ENCODE peak calls at places on chromosomes 3 and 15, in five cellular contexts. One of them, this sample, is unnamed.

GRCh38 chr3:13275376-13276005 is 144.6 kb downstream of the NUP210 start:
- DNase-seq in fibroblast of lung: no peak
- DNase-seq in left lung: no peak
- DNase-seq in BE2C: no peak
- DNase-seq in Peyer's patch: no peak
- DNase-seq in this sample: no peak

GRCh38 chr3:124266517-124266916 is 274.6 kb upstream of the ROPN1 start:
- DNase-seq in fibroblast of lung: no peak
- DNase-seq in left lung: no peak
- DNase-seq in BE2C: peak; percentile 80
- DNase-seq in Peyer's patch: no peak
- DNase-seq in this sample: no peak

GRCh38 chr3:140093742-140094141 is 158.8 kb downstream of the CLSTN2 start:
- DNase-seq in fibroblast of lung: peak; percentile 87
- DNase-seq in left lung: no peak
- DNase-seq in BE2C: peak; percentile 62
- DNase-seq in Peyer's patch: no peak
- DNase-seq in this sample: no peak

GRCh38 chr15:79900087-79900486 is 3.3 kb upstream of the MTHFS start:
- DNase-seq in fibroblast of lung: no peak
- DNase-seq in left lung: no peak
- DNase-seq in BE2C: no peak
- DNase-seq in Peyer's patch: no peak
- DNase-seq in this sample: no peak

GRCh38 chr3:37814547-37814946 is 47.1 kb upstream of the CTDSPL start:
- DNase-seq in fibroblast of lung: no peak
- DNase-seq in left lung: no peak
- DNase-seq in BE2C: no peak
- DNase-seq in Peyer's patch: no peak
- DNase-seq in this sample: no peak

GRCh38 chr3:138938056-138938876 is 8.7 kb downstream of the FOXL2 start:
- DNase-seq in fibroblast of lung: no peak
- DNase-seq in left lung: peak; percentile 70
- DNase-seq in BE2C: no peak
- DNase-seq in Peyer's patch: no peak
- DNase-seq in this sample: no peak

GRCh38 chr3:151210676-151211381 is 7.8 kb upstream of the GPR171 start:
- DNase-seq in fibroblast of lung: no peak
- DNase-seq in left lung: no peak
- DNase-seq in BE2C: no peak
- DNase-seq in Peyer's patch: no peak
- DNase-seq in this sample: no peak

GRCh38 chr15:79067434-79067833 is 23.1 kb downstream of the RASGRF1 start:
- DNase-seq in fibroblast of lung: no peak
- DNase-seq in left lung: no peak
- DNase-seq in BE2C: no peak
- DNase-seq in Peyer's patch: no peak
- DNase-seq in this sample: no peak

GRCh38 chr15:40787344-40787841 is 17.6 kb downstream of the C15orf62 start:
- DNase-seq in fibroblast of lung: peak; percentile 91
- DNase-seq in left lung: no peak
- DNase-seq in BE2C: no peak
- DNase-seq in Peyer's patch: no peak
- DNase-seq in this sample: no peak

GRCh38 chr3:178434206-178434805 is 101.9 kb upstream of the KCNMB2 start:
- DNase-seq in fibroblast of lung: no peak
- DNase-seq in left lung: no peak
- DNase-seq in BE2C: no peak
- DNase-seq in Peyer's patch: no peak
- DNase-seq in this sample: no peak

GRCh38 chr15:94125131-94125530 is 106.2 kb upstream of the MCTP2 start:
- DNase-seq in fibroblast of lung: no peak
- DNase-seq in left lung: no peak
- DNase-seq in BE2C: no peak
- DNase-seq in Peyer's patch: no peak
- DNase-seq in this sample: no peak

GRCh38 chr3:58569287-58570001 is 7.7 kb downstream of the FAM107A start:
- DNase-seq in fibroblast of lung: no peak
- DNase-seq in left lung: no peak
- DNase-seq in BE2C: no peak
- DNase-seq in Peyer's patch: no peak
- DNase-seq in this sample: no peak

GRCh38 chr3:112794622-112795172 is 52.0 kb downstream of the CD200R1L start:
- DNase-seq in fibroblast of lung: no peak
- DNase-seq in left lung: no peak
- DNase-seq in BE2C: peak; percentile 12
- DNase-seq in Peyer's patch: no peak
- DNase-seq in this sample: no peak

GRCh38 chr3:47850062-47850802 is 47.3 kb downstream of the DHX30 start:
- DNase-seq in fibroblast of lung: no peak
- DNase-seq in left lung: no peak
- DNase-seq in BE2C: peak; percentile 19
- DNase-seq in Peyer's patch: no peak
- DNase-seq in this sample: no peak

GRCh38 chr3:149969110-149969944 is 1.4 kb downstream of the PFN2 start:
- DNase-seq in fibroblast of lung: peak; percentile 90
- DNase-seq in left lung: no peak
- DNase-seq in BE2C: peak; percentile 75
- DNase-seq in Peyer's patch: no peak
- DNase-seq in this sample: no peak

GRCh38 chr3:56778904-56779303 is 22.8 kb downstream of the ARHGEF3 start:
- DNase-seq in fibroblast of lung: no peak
- DNase-seq in left lung: no peak
- DNase-seq in BE2C: no peak
- DNase-seq in Peyer's patch: no peak
- DNase-seq in this sample: no peak

GRCh38 chr3:101068876-101069606 is 75.8 kb upstream of the ABI3BP start:
- DNase-seq in fibroblast of lung: no peak
- DNase-seq in left lung: no peak
- DNase-seq in BE2C: no peak
- DNase-seq in Peyer's patch: no peak
- DNase-seq in this sample: no peak

GRCh38 chr3:54951405-54951804 is 23.5 kb upstream of the LRTM1 start:
- DNase-seq in fibroblast of lung: peak; percentile 93
- DNase-seq in left lung: peak; percentile 79
- DNase-seq in BE2C: peak; percentile 66
- DNase-seq in Peyer's patch: peak; percentile 17
- DNase-seq in this sample: no peak

GRCh38 chr3:23874359-23875120 is 42.2 kb downstream of the NKIRAS1 start:
- DNase-seq in fibroblast of lung: peak; percentile 91
- DNase-seq in left lung: no peak
- DNase-seq in BE2C: no peak
- DNase-seq in Peyer's patch: no peak
- DNase-seq in this sample: no peak

GRCh38 chr15:52730163-52730562 is 51.0 kb upstream of the ATOSA start:
- DNase-seq in fibroblast of lung: peak; percentile 34
- DNase-seq in left lung: no peak
- DNase-seq in BE2C: no peak
- DNase-seq in Peyer's patch: peak; percentile 66
- DNase-seq in this sample: peak; percentile 22

GRCh38 chr3:58613236-58614132 is 36.3 kb upstream of the FAM107A start:
- DNase-seq in fibroblast of lung: no peak
- DNase-seq in left lung: no peak
- DNase-seq in BE2C: no peak
- DNase-seq in Peyer's patch: no peak
- DNase-seq in this sample: no peak

GRCh38 chr3:123724306-123724705 is 139.5 kb upstream of the HACD2 start:
- DNase-seq in fibroblast of lung: peak; percentile 56
- DNase-seq in left lung: no peak
- DNase-seq in BE2C: no peak
- DNase-seq in Peyer's patch: no peak
- DNase-seq in this sample: no peak

DNA sequence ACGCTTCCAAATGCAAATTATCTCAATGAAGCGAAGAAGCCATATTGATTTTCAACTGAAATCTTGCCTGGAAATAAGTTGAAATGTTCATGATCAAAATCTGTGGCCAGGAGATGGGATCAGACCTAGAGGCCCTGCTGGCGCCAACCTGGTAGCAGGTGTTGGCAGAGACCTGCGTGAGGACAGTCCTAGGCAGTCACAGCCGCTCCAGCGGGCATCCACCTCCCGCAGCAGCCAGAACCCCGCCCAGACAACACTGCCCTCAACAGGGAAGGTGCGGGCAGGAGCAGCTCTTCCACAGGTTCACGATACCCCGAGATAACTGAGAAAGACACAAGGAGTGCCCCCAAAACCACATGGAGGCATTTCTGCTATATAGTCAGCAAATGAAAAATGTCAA is 145.3 kb downstream of the XXYLT1 start:
- DNase-seq in fibroblast of lung: no peak
- DNase-seq in left lung: no peak
- DNase-seq in BE2C: no peak
- DNase-seq in Peyer's patch: no peak
- DNase-seq in this sample: no peak
- H3K4me1 ChIP-seq in fibroblast of lung: no peaks in the 10 kb centered on the region
- H3K4me1 ChIP-seq in left lung: no peaks in the 10 kb centered on the region
- H3K4me1 ChIP-seq in BE2C: peaks cover 24% of the 10 kb centered on the region
- H3K4me1 ChIP-seq in Peyer's patch: no peaks in the 10 kb centered on the region
- H3K4me1 ChIP-seq in this sample: peaks cover 4% of the 10 kb centered on the region

GRCh38 chr3:147370316-147370715 is 36.0 kb downstream of the ZIC4 start:
- DNase-seq in fibroblast of lung: no peak
- DNase-seq in left lung: no peak
- DNase-seq in BE2C: no peak
- DNase-seq in Peyer's patch: no peak
- DNase-seq in this sample: no peak
- H3K4me3 ChIP-seq in fibroblast of lung: no peak overlapping the region
- H3K4me3 ChIP-seq in left lung: no peak overlapping the region
- H3K4me3 ChIP-seq in BE2C: no peak overlapping the region
- H3K4me3 ChIP-seq in Peyer's patch: no peak overlapping the region
- H3K4me3 ChIP-seq in this sample: no peak overlapping the region

DNA sequence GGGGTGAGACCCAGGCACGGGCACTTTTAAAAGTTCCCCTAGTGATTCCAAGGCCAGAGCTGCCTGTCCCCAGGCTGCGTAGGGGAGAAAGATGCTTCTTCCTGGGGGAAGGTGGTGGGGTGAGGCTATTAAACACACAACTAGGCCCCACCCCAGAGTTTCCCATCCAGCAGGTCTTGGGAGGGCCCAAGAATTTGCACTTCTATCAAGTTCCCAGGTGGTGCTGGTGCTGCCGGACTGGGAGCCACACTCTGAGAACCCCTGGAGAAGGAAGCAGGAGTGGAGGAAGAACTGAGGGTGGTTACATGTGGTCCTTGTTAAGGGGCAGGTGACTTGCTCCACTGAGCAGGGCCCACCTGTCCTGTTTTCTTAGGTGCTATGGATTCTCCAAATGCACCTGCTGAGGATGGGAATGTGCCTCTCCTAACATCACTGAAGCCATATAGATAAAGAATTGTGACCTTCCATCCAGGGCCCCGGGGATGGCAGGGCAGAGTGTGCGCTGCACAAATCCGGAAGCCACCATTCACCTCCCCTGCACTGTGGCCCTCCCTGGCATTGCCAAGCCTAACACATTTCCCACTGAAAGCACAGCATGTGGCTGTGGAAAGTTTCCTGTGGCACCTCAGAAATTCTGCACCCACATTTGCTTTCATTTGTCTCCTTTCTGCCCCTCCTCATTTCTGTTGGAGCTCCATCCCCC is 111.5 kb upstream of the MEF2A start:
- DNase-seq in fibroblast of lung: no peak
- DNase-seq in left lung: no peak
- DNase-seq in BE2C: no peak
- DNase-seq in Peyer's patch: peak; percentile 13
- DNase-seq in this sample: no peak
- H3K4me1 ChIP-seq in fibroblast of lung: peaks cover 30% of the 10 kb centered on the region
- H3K4me1 ChIP-seq in left lung: peaks cover 64% of the 10 kb centered on the region
- H3K4me1 ChIP-seq in BE2C: no peaks in the 10 kb centered on the region
- H3K4me1 ChIP-seq in Peyer's patch: no peaks in the 10 kb centered on the region
- H3K4me1 ChIP-seq in this sample: peaks cover 4% of the 10 kb centered on the region

GRCh38 chr3:129937717-129938116 is 36.8 kb upstream of the TRH start:
- DNase-seq in fibroblast of lung: no peak
- DNase-seq in left lung: no peak
- DNase-seq in BE2C: no peak
- DNase-seq in Peyer's patch: no peak
- DNase-seq in this sample: no peak

GRCh38 chr3:129933471-129933870 is 40.0 kb upstream of the TMCC1 start:
- DNase-seq in fibroblast of lung: no peak
- DNase-seq in left lung: no peak
- DNase-seq in BE2C: no peak
- DNase-seq in Peyer's patch: no peak
- DNase-seq in this sample: no peak

GRCh38 chr3:129938140-129938930 is 36.2 kb upstream of the TRH start:
- DNase-seq in fibroblast of lung: no peak
- DNase-seq in left lung: no peak
- DNase-seq in BE2C: no peak
- DNase-seq in Peyer's patch: no peak
- DNase-seq in this sample: no peak

GRCh38 chr3:129936757-129937156 is 37.8 kb upstream of the TRH start:
- DNase-seq in fibroblast of lung: peak; percentile 92
- DNase-seq in left lung: no peak
- DNase-seq in BE2C: peak; percentile 43
- DNase-seq in Peyer's patch: peak; percentile 26
- DNase-seq in this sample: peak; percentile 34

GRCh38 chr3:129934234-129935123 is 40.0 kb upstream of the TRH start:
- DNase-seq in fibroblast of lung: no peak
- DNase-seq in left lung: peak; percentile 67
- DNase-seq in BE2C: peak; percentile 45
- DNase-seq in Peyer's patch: no peak
- DNase-seq in this sample: no peak
- H3K4me3 ChIP-seq in fibroblast of lung: no peak overlapping the region
- H3K4me3 ChIP-seq in left lung: no peak overlapping the region
- H3K4me3 ChIP-seq in BE2C: peak overlapping the region; percentile 27
- H3K4me3 ChIP-seq in Peyer's patch: peak overlapping the region; percentile 31
- H3K4me3 ChIP-seq in this sample: no peak overlapping the region

GRCh38 chr3:71482771-71483170 is 100.8 kb downstream of the FOXP1 start:
- DNase-seq in fibroblast of lung: no peak
- DNase-seq in left lung: no peak
- DNase-seq in BE2C: no peak
- DNase-seq in Peyer's patch: no peak
- DNase-seq in this sample: no peak

GRCh38 chr3:71486831-71487230 is 96.7 kb downstream of the FOXP1 start:
- DNase-seq in fibroblast of lung: no peak
- DNase-seq in left lung: no peak
- DNase-seq in BE2C: no peak
- DNase-seq in Peyer's patch: no peak
- DNase-seq in this sample: no peak

GRCh38 chr3:71484047-71484446 is 99.5 kb downstream of the FOXP1 start:
- DNase-seq in fibroblast of lung: no peak
- DNase-seq in left lung: no peak
- DNase-seq in BE2C: no peak
- DNase-seq in Peyer's patch: no peak
- DNase-seq in this sample: no peak

GRCh38 chr3:71485903-71486302 is 97.6 kb downstream of the FOXP1 start:
- DNase-seq in fibroblast of lung: no peak
- DNase-seq in left lung: no peak
- DNase-seq in BE2C: no peak
- DNase-seq in Peyer's patch: no peak
- DNase-seq in this sample: no peak

GRCh38 chr3:71484452-71484851 is 99.1 kb downstream of the FOXP1 start:
- DNase-seq in fibroblast of lung: no peak
- DNase-seq in left lung: no peak
- DNase-seq in BE2C: no peak
- DNase-seq in Peyer's patch: no peak
- DNase-seq in this sample: no peak
- H3K4me1 ChIP-seq in fibroblast of lung: no peaks in the 10 kb centered on the region
- H3K4me1 ChIP-seq in left lung: peaks cover 24% of the 10 kb centered on the region
- H3K4me1 ChIP-seq in BE2C: no peaks in the 10 kb centered on the region
- H3K4me1 ChIP-seq in Peyer's patch: no peaks in the 10 kb centered on the region
- H3K4me1 ChIP-seq in this sample: peaks cover 21% of the 10 kb centered on the region

This sample was measured in effector memory CD4-positive, alpha-beta T cell.